ENCODE peak calls at places on chromosomes 2 and 18, in nine cellular contexts. One of them, this sample, is unnamed.
A peak's percentile ranks its signal among the peaks of the same experiment; 100 is the strongest.

GRCh38 chr2:145095641-145096435 is 575.9 kb upstream of the ZEB2 start:
- DNase-seq in WTC11: no peak
- DNase-seq in GM06990: no peak
- DNase-seq in cardiac fibroblast: peak; percentile 61
- DNase-seq in transverse colon: no peak
- DNase-seq in AG09309: peak; percentile 67
- DNase-seq in CD8-positive, alpha-beta T cell: no peak
- DNase-seq in gastrocnemius medialis: no peak
- DNase-seq in HepG2: no peak
- DNase-seq in this sample: no peak

GRCh38 chr2:28643911-28644334 is 107.7 kb upstream of the PPP1CB start:
- DNase-seq in transverse colon: peak; percentile 57
- DNase-seq in CD8-positive, alpha-beta T cell: no peak
- DNase-seq in gastrocnemius medialis: no peak
- DNase-seq in WTC11: no peak
- DNase-seq in HepG2: no peak
- DNase-seq in GM06990: no peak
- DNase-seq in cardiac fibroblast: peak; percentile 76
- DNase-seq in AG09309: peak; percentile 80
- DNase-seq in this sample: no peak

GRCh38 chr2:241312082-241312481 is 3.4 kb downstream of the HDLBP start:
- DNase-seq in gastrocnemius medialis: no peak
- DNase-seq in cardiac fibroblast: no peak
- DNase-seq in HepG2: no peak
- DNase-seq in AG09309: no peak
- DNase-seq in WTC11: no peak
- DNase-seq in GM06990: no peak
- DNase-seq in transverse colon: no peak
- DNase-seq in CD8-positive, alpha-beta T cell: no peak
- DNase-seq in this sample: no peak

GRCh38 chr2:197514754-197515153 is 1.1 kb upstream of the MOB4 start:
- DNase-seq in transverse colon: no peak
- DNase-seq in CD8-positive, alpha-beta T cell: no peak
- DNase-seq in AG09309: no peak
- DNase-seq in gastrocnemius medialis: no peak
- DNase-seq in GM06990: no peak
- DNase-seq in HepG2: no peak
- DNase-seq in cardiac fibroblast: no peak
- DNase-seq in WTC11: no peak
- DNase-seq in this sample: no peak

GRCh38 chr2:95375532-95376221 is 26.8 kb upstream of the FAHD2A start:
- DNase-seq in cardiac fibroblast: no peak
- DNase-seq in transverse colon: no peak
- DNase-seq in WTC11: no peak
- DNase-seq in GM06990: no peak
- DNase-seq in AG09309: no peak
- DNase-seq in CD8-positive, alpha-beta T cell: no peak
- DNase-seq in HepG2: no peak
- DNase-seq in gastrocnemius medialis: no peak
- DNase-seq in this sample: no peak

GRCh38 chr2:239252433-239253200 is 148.2 kb downstream of the HDAC4 start:
- DNase-seq in WTC11: no peak
- DNase-seq in transverse colon: peak; percentile 53
- DNase-seq in GM06990: no peak
- DNase-seq in gastrocnemius medialis: peak; percentile 83
- DNase-seq in AG09309: no peak
- DNase-seq in HepG2: no peak
- DNase-seq in cardiac fibroblast: peak; percentile 67
- DNase-seq in CD8-positive, alpha-beta T cell: no peak
- DNase-seq in this sample: no peak

GRCh38 chr2:165646321-165646801 is 147.7 kb downstream of the GALNT3 start:
- DNase-seq in WTC11: no peak
- DNase-seq in cardiac fibroblast: peak; percentile 31
- DNase-seq in CD8-positive, alpha-beta T cell: no peak
- DNase-seq in transverse colon: no peak
- DNase-seq in gastrocnemius medialis: no peak
- DNase-seq in GM06990: no peak
- DNase-seq in AG09309: peak; percentile 18
- DNase-seq in HepG2: no peak
- DNase-seq in this sample: no peak

GRCh38 chr2:26298638-26299393 is 47.1 kb upstream of the SELENOI start:
- DNase-seq in WTC11: no peak
- DNase-seq in CD8-positive, alpha-beta T cell: no peak
- DNase-seq in transverse colon: peak; percentile 23
- DNase-seq in gastrocnemius medialis: no peak
- DNase-seq in HepG2: peak; percentile 27
- DNase-seq in GM06990: peak; percentile 47
- DNase-seq in cardiac fibroblast: peak; percentile 66
- DNase-seq in AG09309: no peak
- DNase-seq in this sample: peak; percentile 31

GRCh38 chr18:34651586-34652369 is 58.3 kb upstream of the DTNA start:
- DNase-seq in gastrocnemius medialis: no peak
- DNase-seq in AG09309: no peak
- DNase-seq in GM06990: no peak
- DNase-seq in CD8-positive, alpha-beta T cell: no peak
- DNase-seq in cardiac fibroblast: no peak
- DNase-seq in transverse colon: no peak
- DNase-seq in HepG2: no peak
- DNase-seq in WTC11: no peak
- DNase-seq in this sample: no peak

GRCh38 chr2:143841935-143842334 is 678.0 kb downstream of the ZEB2 start:
- DNase-seq in transverse colon: no peak
- DNase-seq in WTC11: no peak
- DNase-seq in GM06990: no peak
- DNase-seq in HepG2: no peak
- DNase-seq in cardiac fibroblast: peak; percentile 40
- DNase-seq in gastrocnemius medialis: no peak
- DNase-seq in CD8-positive, alpha-beta T cell: no peak
- DNase-seq in AG09309: no peak
- DNase-seq in this sample: no peak

GRCh38 chr2:118224144-118224887 is 136.0 kb downstream of the INSIG2 start:
- DNase-seq in CD8-positive, alpha-beta T cell: no peak
- DNase-seq in transverse colon: peak; percentile 27
- DNase-seq in AG09309: no peak
- DNase-seq in HepG2: no peak
- DNase-seq in WTC11: peak; percentile 54
- DNase-seq in GM06990: peak; percentile 59
- DNase-seq in gastrocnemius medialis: no peak
- DNase-seq in cardiac fibroblast: peak; percentile 5
- DNase-seq in this sample: peak; percentile 72

GRCh38 chr2:191635333-191636234 is 42.4 kb upstream of the NABP1 start:
- DNase-seq in cardiac fibroblast: peak; percentile 59
- DNase-seq in gastrocnemius medialis: no peak
- DNase-seq in transverse colon: no peak
- DNase-seq in WTC11: no peak
- DNase-seq in GM06990: peak; percentile 53
- DNase-seq in HepG2: peak; percentile 73
- DNase-seq in CD8-positive, alpha-beta T cell: no peak
- DNase-seq in AG09309: peak; percentile 43
- DNase-seq in this sample: peak; percentile 4

GRCh38 chr2:28400434-28400833 is 7.8 kb downstream of the FOSL2 start:
- DNase-seq in CD8-positive, alpha-beta T cell: no peak
- DNase-seq in gastrocnemius medialis: no peak
- DNase-seq in transverse colon: no peak
- DNase-seq in cardiac fibroblast: no peak
- DNase-seq in WTC11: no peak
- DNase-seq in GM06990: no peak
- DNase-seq in HepG2: no peak
- DNase-seq in AG09309: no peak
- DNase-seq in this sample: no peak

GRCh38 chr2:200367155-200367554 is 60.7 kb downstream of the SPATS2L start:
- DNase-seq in HepG2: peak; percentile 91
- DNase-seq in gastrocnemius medialis: no peak
- DNase-seq in transverse colon: no peak
- DNase-seq in GM06990: no peak
- DNase-seq in CD8-positive, alpha-beta T cell: no peak
- DNase-seq in WTC11: no peak
- DNase-seq in AG09309: no peak
- DNase-seq in cardiac fibroblast: peak; percentile 37
- DNase-seq in this sample: no peak

GRCh38 chr2:102051659-102052366 is 60.1 kb downstream of the IL1R2 start:
- DNase-seq in CD8-positive, alpha-beta T cell: no peak
- DNase-seq in transverse colon: no peak
- DNase-seq in cardiac fibroblast: peak; percentile 57
- DNase-seq in HepG2: no peak
- DNase-seq in GM06990: no peak
- DNase-seq in gastrocnemius medialis: no peak
- DNase-seq in WTC11: no peak
- DNase-seq in AG09309: no peak
- DNase-seq in this sample: no peak

GRCh38 chr18:35116784-35117318 is 75.6 kb downstream of the MAPRE2 start:
- DNase-seq in transverse colon: no peak
- DNase-seq in CD8-positive, alpha-beta T cell: no peak
- DNase-seq in HepG2: no peak
- DNase-seq in GM06990: no peak
- DNase-seq in cardiac fibroblast: no peak
- DNase-seq in gastrocnemius medialis: no peak
- DNase-seq in AG09309: peak; percentile 8
- DNase-seq in WTC11: no peak
- DNase-seq in this sample: no peak

GRCh38 chr2:216700088-216700567 is 4.8 kb upstream of the IGFBP5 start:
- DNase-seq in WTC11: no peak
- DNase-seq in cardiac fibroblast: no peak
- DNase-seq in AG09309: no peak
- DNase-seq in CD8-positive, alpha-beta T cell: no peak
- DNase-seq in gastrocnemius medialis: no peak
- DNase-seq in HepG2: no peak
- DNase-seq in GM06990: no peak
- DNase-seq in transverse colon: no peak
- DNase-seq in this sample: no peak

GRCh38 chr2:216698291-216698690 is 2.9 kb upstream of the IGFBP5 start:
- DNase-seq in gastrocnemius medialis: no peak
- DNase-seq in AG09309: no peak
- DNase-seq in HepG2: no peak
- DNase-seq in CD8-positive, alpha-beta T cell: no peak
- DNase-seq in WTC11: no peak
- DNase-seq in GM06990: no peak
- DNase-seq in cardiac fibroblast: no peak
- DNase-seq in transverse colon: no peak
- DNase-seq in this sample: no peak

GRCh38 chr2:216696751-216697560 is 1.6 kb upstream of the IGFBP5 start:
- DNase-seq in HepG2: no peak
- DNase-seq in WTC11: no peak
- DNase-seq in transverse colon: no peak
- DNase-seq in gastrocnemius medialis: no peak
- DNase-seq in cardiac fibroblast: peak; percentile 51
- DNase-seq in CD8-positive, alpha-beta T cell: no peak
- DNase-seq in AG09309: no peak
- DNase-seq in GM06990: no peak
- DNase-seq in this sample: no peak

GRCh38 chr2:216700778-216701177 is 5.4 kb upstream of the IGFBP5 start:
- DNase-seq in transverse colon: no peak
- DNase-seq in gastrocnemius medialis: no peak
- DNase-seq in CD8-positive, alpha-beta T cell: no peak
- DNase-seq in HepG2: no peak
- DNase-seq in WTC11: no peak
- DNase-seq in cardiac fibroblast: no peak
- DNase-seq in AG09309: no peak
- DNase-seq in GM06990: no peak
- DNase-seq in this sample: no peak

DNA sequence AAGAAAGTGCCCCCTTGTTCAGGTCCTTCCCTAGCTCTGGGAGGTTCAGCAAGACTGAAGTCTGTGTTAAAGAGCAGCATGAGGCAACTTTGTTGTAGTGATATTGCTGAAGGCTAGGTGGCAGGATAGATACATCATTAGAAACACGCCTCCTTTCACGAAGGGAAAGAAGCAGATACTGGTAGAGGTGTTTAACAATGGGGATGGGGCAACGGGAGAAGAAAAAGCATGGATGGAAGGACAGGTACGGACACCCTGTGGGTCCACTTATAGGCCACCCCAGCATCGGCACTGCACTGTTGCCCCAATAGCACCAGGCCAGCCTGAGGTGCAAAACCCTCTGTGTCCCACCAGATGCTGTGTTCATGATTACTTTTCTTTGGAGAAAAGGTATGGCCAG is 3.5 kb upstream of the IGFBP5 start:
- DNase-seq in CD8-positive, alpha-beta T cell: no peak
- DNase-seq in AG09309: peak; percentile 46
- DNase-seq in WTC11: no peak
- DNase-seq in transverse colon: no peak
- DNase-seq in cardiac fibroblast: peak; percentile 78
- DNase-seq in HepG2: peak; percentile 61
- DNase-seq in GM06990: no peak
- DNase-seq in gastrocnemius medialis: no peak
- DNase-seq in this sample: peak; percentile 63
- TF ChIP-seq CTCF in CD8-positive, alpha-beta T cell: peak; percentile 22
- TF ChIP-seq CTCF in AG09309: peak; percentile 73
- TF ChIP-seq CTCF in WTC11: peak; percentile 40
- TF ChIP-seq CTCF in transverse colon: peak; percentile 48
- TF ChIP-seq CTCF in cardiac fibroblast: peak; percentile 67
- TF ChIP-seq CTCF in HepG2: peak; percentile 92
- TF ChIP-seq CTCF in GM06990: peak; percentile 55
- TF ChIP-seq CTCF in gastrocnemius medialis: peak; percentile 63
- TF ChIP-seq CTCF in this sample: peak; percentile 64

GRCh38 chr18:53380063-53380639 is 844.3 kb downstream of the MBD2 start:
- DNase-seq in transverse colon: no peak
- DNase-seq in AG09309: peak; percentile 1
- DNase-seq in CD8-positive, alpha-beta T cell: no peak
- DNase-seq in gastrocnemius medialis: no peak
- DNase-seq in cardiac fibroblast: peak; percentile 28
- DNase-seq in WTC11: no peak
- DNase-seq in GM06990: no peak
- DNase-seq in HepG2: peak; percentile 7
- DNase-seq in this sample: peak; percentile 18
- TF ChIP-seq CTCF in transverse colon: peak; percentile 38
- TF ChIP-seq CTCF in AG09309: peak; percentile 26
- TF ChIP-seq CTCF in CD8-positive, alpha-beta T cell: no peak
- TF ChIP-seq CTCF in gastrocnemius medialis: no peak
- TF ChIP-seq CTCF in cardiac fibroblast: peak; percentile 41
- TF ChIP-seq CTCF in WTC11: peak; percentile 33
- TF ChIP-seq CTCF in GM06990: peak; percentile 55
- TF ChIP-seq CTCF in HepG2: peak; percentile 53
- TF ChIP-seq CTCF in this sample: peak; percentile 31

GRCh38 chr2:20653695-20654306 is 2.9 kb upstream of the HS1BP3 start:
- DNase-seq in transverse colon: no peak
- DNase-seq in cardiac fibroblast: no peak
- DNase-seq in CD8-positive, alpha-beta T cell: no peak
- DNase-seq in gastrocnemius medialis: no peak
- DNase-seq in GM06990: no peak
- DNase-seq in HepG2: no peak
- DNase-seq in WTC11: no peak
- DNase-seq in AG09309: no peak
- DNase-seq in this sample: no peak
- TF ChIP-seq CTCF in transverse colon: no peak
- TF ChIP-seq CTCF in cardiac fibroblast: no peak
- TF ChIP-seq CTCF in CD8-positive, alpha-beta T cell: no peak
- TF ChIP-seq CTCF in gastrocnemius medialis: no peak
- TF ChIP-seq CTCF in GM06990: peak; percentile 30
- TF ChIP-seq CTCF in HepG2: peak; percentile 39
- TF ChIP-seq CTCF in WTC11: no peak
- TF ChIP-seq CTCF in AG09309: no peak
- TF ChIP-seq CTCF in this sample: no peak

DNA sequence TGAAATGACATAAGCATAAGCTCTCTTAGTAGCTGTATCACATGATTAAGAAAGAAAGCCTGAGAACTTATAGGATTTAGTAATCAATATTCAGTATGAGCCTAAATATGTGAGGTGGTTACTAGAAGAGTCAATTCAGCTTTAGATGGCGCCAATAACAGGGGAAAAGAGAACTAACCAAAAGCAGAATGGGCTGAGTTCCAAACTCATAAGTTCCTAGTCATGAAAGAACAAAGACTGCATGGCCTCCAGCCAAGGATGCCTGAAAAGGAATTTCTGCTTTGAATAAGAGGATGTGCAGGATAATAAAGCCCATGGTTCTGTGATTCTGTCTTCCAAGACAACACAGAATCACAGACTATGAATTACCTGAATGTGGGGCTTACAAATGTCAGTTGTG is 196.5 kb downstream of the SATB2 start:
- DNase-seq in HepG2: no peak
- DNase-seq in gastrocnemius medialis: no peak
- DNase-seq in GM06990: no peak
- DNase-seq in transverse colon: no peak
- DNase-seq in cardiac fibroblast: peak; percentile 64
- DNase-seq in CD8-positive, alpha-beta T cell: no peak
- DNase-seq in AG09309: peak; percentile 72
- DNase-seq in WTC11: no peak
- DNase-seq in this sample: no peak
- TF ChIP-seq CTCF in HepG2: no peak
- TF ChIP-seq CTCF in gastrocnemius medialis: no peak
- TF ChIP-seq CTCF in GM06990: no peak
- TF ChIP-seq CTCF in transverse colon: no peak
- TF ChIP-seq CTCF in cardiac fibroblast: no peak
- TF ChIP-seq CTCF in CD8-positive, alpha-beta T cell: no peak
- TF ChIP-seq CTCF in AG09309: no peak
- TF ChIP-seq CTCF in WTC11: no peak
- TF ChIP-seq CTCF in this sample: no peak